ENCODE peak calls at places on chromosomes 6 and 20, in seven cellular contexts. V is dorsolateral prefrontal cortex; N is T-helper 22 cell; A is NCI-H1092 treated with DMSO at 0.1 percent for 48 hours; B is activated CD4-positive, CD25-positive, alpha-beta regulatory T cell; C is activated naive CD4-positive, alpha-beta T cell treated with Interleukin-2 at 50 U/mL for 16 hours; O is EL. S is an unnamed sample.

GRCh38 chr20:49399329-49399728 is 83.1 kb downstream of the KCNB1 start:
- DNase-seq in V (no peak), N (no peak), A (no peak), B (no peak), C (no peak), O (no peak), S (no peak)

GRCh38 chr6:154350293-154350692 is 6.3 kb downstream of the IPCEF1 start:
- DNase-seq in V (no peak), N (no peak), A (no peak), B (no peak), C (no peak), O (peak; percentile 22), S (no peak)

GRCh38 chr6:75317503-75318206 is 33.1 kb upstream of the TMEM30A start:
- DNase-seq in V (no peak), N (no peak), A (no peak), B (no peak), C (no peak), O (peak; percentile 86), S (no peak)

GRCh38 chr6:129920103-129920798 is 59.1 kb upstream of the TMEM244 start:
- DNase-seq in V (no peak), N (no peak), A (no peak), B (no peak), C (no peak), O (peak; percentile 44), S (no peak)

GRCh38 chr6:127119361-127120108 is 1.1 kb downstream of the RSPO3 start:
- DNase-seq in V (no peak), N (no peak), A (no peak), B (no peak), C (no peak), O (peak; percentile 36), S (peak; percentile 27)

GRCh38 chr6:155183095-155183494 is 80.7 kb upstream of the CLDN20 start:
- DNase-seq in V (no peak), N (no peak), A (no peak), B (no peak), C (no peak), O (no peak), S (no peak)

GRCh38 chr6:34580707-34581560 is 24.8 kb upstream of the SPDEF start:
- DNase-seq in V (no peak), N (no peak), A (no peak), B (no peak), C (no peak), O (no peak), S (no peak)

GRCh38 chr20:57393321-57394086 is 2.3 kb downstream of the RBM38 start:
- DNase-seq in V (no peak), N (no peak), A (peak; percentile 17), B (no peak), C (no peak), O (no peak), S (no peak)

GRCh38 chr6:137307163-137307851 is 88.1 kb upstream of the IFNGR1 start:
- DNase-seq in V (no peak), N (no peak), A (no peak), B (no peak), C (no peak), O (no peak), S (no peak)

GRCh38 chr6:22145823-22146379 is 150.9 kb downstream of the PRL start:
- DNase-seq in V (peak; percentile 86), N (no peak), A (peak; percentile 63), B (no peak), C (no peak), O (peak; percentile 57), S (no peak)

GRCh38 chr6:40585661-40586269 is 1.4 kb downstream of the LRFN2 start:
- DNase-seq in V (no peak), N (no peak), A (peak; percentile 47), B (no peak), C (no peak), O (no peak), S (no peak)

GRCh38 chr20:53034899-53035298 is 62.7 kb downstream of the TSHZ2 start:
- DNase-seq in V (no peak), N (no peak), A (no peak), B (no peak), C (no peak), O (no peak), S (no peak)

GRCh38 chr6:41615311-41615710 is 23.0 kb upstream of the MDFI start:
- DNase-seq in V (no peak), N (no peak), A (no peak), B (no peak), C (no peak), O (no peak), S (no peak)

GRCh38 chr20:2164421-2164820 is 62.8 kb downstream of the STK35 start:
- DNase-seq in V (no peak), N (no peak), A (no peak), B (no peak), C (no peak), O (no peak), S (no peak)

GRCh38 chr6:165661416-165662001 is 1.5 kb downstream of the PDE10A start:
- DNase-seq in V (no peak), N (no peak), A (peak; percentile 69), B (no peak), C (no peak), O (no peak), S (no peak)

GRCh38 chr6:7323074-7323473 is 10.1 kb upstream of the SSR1 start:
- DNase-seq in V (no peak), N (no peak), A (no peak), B (no peak), C (no peak), O (no peak), S (no peak)

GRCh38 chr6:153038378-153038777 is 35.9 kb upstream of the MTRF1L start:
- DNase-seq in V (no peak), N (no peak), A (no peak), B (no peak), C (no peak), O (peak; percentile 10), S (no peak)

GRCh38 chr6:25296980-25297379 is 17.8 kb downstream of the CARMIL1 start:
- DNase-seq in V (no peak), N (no peak), A (no peak), B (no peak), C (no peak), O (no peak), S (no peak)

GRCh38 chr6:26028753-26029569 is 58.3 kb upstream of the HFE start:
- DNase-seq in V (no peak), N (no peak), A (no peak), B (no peak), C (no peak), O (no peak), S (no peak)

GRCh38 chr6:89412071-89413005 is at the start of gene RRAGD:
- DNase-seq in V (peak; percentile 86), N (peak; percentile 46), A (peak; percentile 57), B (peak; percentile 11), C (peak; percentile 60), O (peak; percentile 6), S (peak; percentile 75)

GRCh38 chr6:17945111-17945510 is 42.3 kb downstream of the KIF13A start:
- DNase-seq in V (no peak), N (no peak), A (no peak), B (no peak), C (no peak), O (peak; percentile 33), S (no peak)

GRCh38 chr6:170206931-170207431 is 83.9 kb downstream of the DLL1 start:
- DNase-seq in V (peak; percentile 28), N (no peak), A (no peak), B (no peak), C (no peak), O (no peak), S (no peak)

GRCh38 chr20:53751394-53752368 is 158.0 kb upstream of the ZNF217 start:
- DNase-seq in V (no peak), N (no peak), A (no peak), B (no peak), C (peak; percentile 14), O (peak; percentile 37), S (peak; percentile 31)

GRCh38 chr6:28167926-28168325 is 26.2 kb downstream of the ZKSCAN8 start:
- DNase-seq in V (no peak), N (no peak), A (no peak), B (no peak), C (no peak), O (no peak), S (no peak)

GRCh38 chr6:150874184-150874583 is 8.7 kb downstream of the MTHFD1L start:
- DNase-seq in V (no peak), N (no peak), A (no peak), B (no peak), C (no peak), O (no peak), S (no peak)

GRCh38 chr6:28167068-28167467 is 25.4 kb downstream of the ZKSCAN8 start:
- DNase-seq in V (no peak), N (no peak), A (no peak), B (no peak), C (no peak), O (peak; percentile 94), S (no peak)

GRCh38 chr20:64225828-64226598 is 29.5 kb upstream of the PCMTD2 start:
- DNase-seq in V (no peak), N (no peak), A (no peak), B (no peak), C (no peak), O (no peak), S (peak; percentile 9)

GRCh38 chr20:46051556-46052323 is 22.7 kb downstream of the SLC12A5 start:
- DNase-seq in V (no peak), N (no peak), A (peak; percentile 58), B (no peak), C (no peak), O (no peak), S (no peak)

GRCh38 chr20:45969712-45970634 is 2.0 kb downstream of the ZNF335 start:
- DNase-seq in V (no peak), N (no peak), A (peak; percentile 33), B (no peak), C (no peak), O (peak; percentile 75), S (no peak)

GRCh38 chr20:1144401-1145172 is 26.2 kb downstream of the PSMF1 start:
- DNase-seq in V (no peak), N (no peak), A (no peak), B (no peak), C (no peak), O (no peak), S (no peak)

GRCh38 chr6:47147175-47147727 is 105.1 kb upstream of the ADGRF1 start:
- DNase-seq in V (no peak), N (no peak), A (no peak), B (no peak), C (no peak), O (no peak), S (no peak)

GRCh38 chr6:157045831-157046454 is 268.8 kb downstream of the ARID1B start:
- DNase-seq in V (no peak), N (no peak), A (peak; percentile 38), B (no peak), C (no peak), O (peak; percentile 75), S (no peak)

GRCh38 chr6:138307352-138307751 is 70.4 kb upstream of the SMIM28 start:
- DNase-seq in V (no peak), N (no peak), A (no peak), B (no peak), C (no peak), O (no peak), S (no peak)

GRCh38 chr6:161369339-161369738 is 95.5 kb upstream of the AGPAT4 start:
- DNase-seq in V (no peak), N (no peak), A (no peak), B (no peak), C (no peak), O (peak; percentile 75), S (no peak)

S was measured in CD4-positive, alpha-beta memory T cell.